ENCODE peak calls at places on chromosomes 7 and 10, in four cellular contexts. One of them, this sample, is unnamed.
A peak's percentile ranks its signal among the peaks of the same experiment; 100 is the strongest.

GRCh38 chr10:92239600-92240288 is 51.1 kb downstream of the CPEB3 start:
- DNase-seq in kidney: peak; percentile 83
- DNase-seq in WERI-Rb-1: peak; percentile 26
- DNase-seq in ovary: peak; percentile 67
- DNase-seq in this sample: no peak

GRCh38 chr7:44697136-44698045 is 51.3 kb upstream of the ZMIZ2 start:
- DNase-seq in kidney: no peak
- DNase-seq in WERI-Rb-1: no peak
- DNase-seq in ovary: no peak
- DNase-seq in this sample: no peak

GRCh38 chr7:17369686-17370426 is 71.4 kb downstream of the AHR start:
- DNase-seq in kidney: no peak
- DNase-seq in WERI-Rb-1: no peak
- DNase-seq in ovary: peak; percentile 35
- DNase-seq in this sample: no peak

GRCh38 chr10:89062861-89063260 is 72.3 kb downstream of the FAS start:
- DNase-seq in kidney: no peak
- DNase-seq in WERI-Rb-1: no peak
- DNase-seq in ovary: peak; percentile 73
- DNase-seq in this sample: no peak

GRCh38 chr7:114953724-114954123 is 31.8 kb downstream of the MDFIC start:
- DNase-seq in kidney: no peak
- DNase-seq in WERI-Rb-1: no peak
- DNase-seq in ovary: no peak
- DNase-seq in this sample: no peak

GRCh38 chr7:150992833-150993302 is 2.1 kb downstream of the NOS3 start:
- DNase-seq in kidney: peak; percentile 86
- DNase-seq in WERI-Rb-1: peak; percentile 68
- DNase-seq in ovary: peak; percentile 44
- DNase-seq in this sample: no peak

GRCh38 chr10:85612833-85613232 is 753.8 kb downstream of the GRID1 start:
- DNase-seq in kidney: no peak
- DNase-seq in WERI-Rb-1: no peak
- DNase-seq in ovary: no peak
- DNase-seq in this sample: no peak

GRCh38 chr7:131653418-131654248 is 97.2 kb upstream of the PODXL start:
- DNase-seq in kidney: no peak
- DNase-seq in WERI-Rb-1: no peak
- DNase-seq in ovary: no peak
- DNase-seq in this sample: no peak

GRCh38 chr10:930415-931325 is 835 bp downstream of the LARP4B start:
- DNase-seq in kidney: peak; percentile 84
- DNase-seq in WERI-Rb-1: peak; percentile 11
- DNase-seq in ovary: peak; percentile 56
- DNase-seq in this sample: no peak

GRCh38 chr7:19407270-19407669 is 262.0 kb upstream of the FERD3L start:
- DNase-seq in kidney: no peak
- DNase-seq in WERI-Rb-1: no peak
- DNase-seq in ovary: no peak
- DNase-seq in this sample: no peak

DNA sequence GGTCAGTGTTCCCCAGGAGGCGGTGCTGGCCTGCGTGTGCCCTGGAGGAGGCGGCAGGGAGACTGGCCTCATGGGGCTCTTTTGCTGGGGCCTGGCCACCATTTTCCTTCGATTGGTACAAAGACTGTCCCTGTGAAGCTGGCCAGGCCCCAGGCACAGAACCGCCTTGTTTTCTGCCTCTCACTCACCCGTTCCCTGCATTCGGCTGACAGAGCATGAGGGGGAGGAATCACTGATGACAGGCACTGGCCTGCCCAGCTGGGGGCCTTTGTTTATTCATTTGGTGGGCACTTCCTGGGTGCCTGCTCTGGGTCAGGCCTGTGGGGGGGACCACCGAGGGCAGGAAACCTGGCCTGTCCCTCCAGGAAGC is 139.2 kb downstream of the FAM53B start:
- DNase-seq in kidney: no peak
- DNase-seq in WERI-Rb-1: no peak
- DNase-seq in ovary: peak; percentile 16
- DNase-seq in this sample: peak; percentile 66
- H3K27ac ChIP-seq in kidney: no peak overlapping the region
- H3K27ac ChIP-seq in WERI-Rb-1: no peak overlapping the region
- H3K27ac ChIP-seq in ovary: no peak overlapping the region
- H3K27ac ChIP-seq in this sample: peak overlapping the region; percentile 97

GRCh38 chr10:34494012-34494411 is 321.1 kb downstream of the PARD3 start:
- DNase-seq in kidney: no peak
- DNase-seq in WERI-Rb-1: no peak
- DNase-seq in ovary: no peak
- DNase-seq in this sample: no peak
- H3K27ac ChIP-seq in kidney: no peak overlapping the region
- H3K27ac ChIP-seq in WERI-Rb-1: no peak overlapping the region
- H3K27ac ChIP-seq in ovary: no peak overlapping the region
- H3K27ac ChIP-seq in this sample: no peak overlapping the region

DNA sequence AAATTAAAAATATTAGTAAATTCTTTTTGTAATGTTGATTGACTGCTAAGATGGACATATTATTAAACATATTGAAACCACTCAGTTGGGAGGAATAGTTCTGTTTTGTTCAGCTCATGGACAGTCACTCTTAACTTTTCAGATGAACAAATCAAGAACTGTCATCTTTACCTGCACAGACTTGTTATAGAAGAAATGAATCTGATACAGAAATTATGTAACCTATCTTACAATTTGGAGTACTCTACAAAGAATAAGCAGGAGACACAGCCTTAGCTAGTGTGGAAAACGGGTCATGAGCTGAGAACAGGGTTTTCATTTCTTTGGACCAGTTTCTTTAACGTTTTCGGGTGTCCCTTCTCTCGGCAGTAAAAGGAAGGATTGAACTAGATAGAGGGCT is 1.2 kb upstream of the ANLN start:
- DNase-seq in kidney: no peak
- DNase-seq in WERI-Rb-1: no peak
- DNase-seq in ovary: no peak
- DNase-seq in this sample: no peak
- H3K27ac ChIP-seq in kidney: no peak overlapping the region
- H3K27ac ChIP-seq in WERI-Rb-1: no peak overlapping the region
- H3K27ac ChIP-seq in ovary: peak overlapping the region; percentile 80
- H3K27ac ChIP-seq in this sample: peak overlapping the region; percentile 38

GRCh38 chr10:77397103-77397502 is 240.5 kb downstream of the KCNMA1 start:
- DNase-seq in kidney: no peak
- DNase-seq in WERI-Rb-1: no peak
- DNase-seq in ovary: no peak
- DNase-seq in this sample: no peak

GRCh38 chr10:77398986-77399755 is 238.4 kb downstream of the KCNMA1 start:
- DNase-seq in kidney: no peak
- DNase-seq in WERI-Rb-1: no peak
- DNase-seq in ovary: no peak
- DNase-seq in this sample: no peak

GRCh38 chr10:77401681-77402080 is 235.9 kb downstream of the KCNMA1 start:
- DNase-seq in kidney: no peak
- DNase-seq in WERI-Rb-1: no peak
- DNase-seq in ovary: no peak
- DNase-seq in this sample: no peak

GRCh38 chr10:77400041-77400440 is 237.6 kb downstream of the KCNMA1 start:
- DNase-seq in kidney: no peak
- DNase-seq in WERI-Rb-1: no peak
- DNase-seq in ovary: no peak
- DNase-seq in this sample: no peak

DNA sequence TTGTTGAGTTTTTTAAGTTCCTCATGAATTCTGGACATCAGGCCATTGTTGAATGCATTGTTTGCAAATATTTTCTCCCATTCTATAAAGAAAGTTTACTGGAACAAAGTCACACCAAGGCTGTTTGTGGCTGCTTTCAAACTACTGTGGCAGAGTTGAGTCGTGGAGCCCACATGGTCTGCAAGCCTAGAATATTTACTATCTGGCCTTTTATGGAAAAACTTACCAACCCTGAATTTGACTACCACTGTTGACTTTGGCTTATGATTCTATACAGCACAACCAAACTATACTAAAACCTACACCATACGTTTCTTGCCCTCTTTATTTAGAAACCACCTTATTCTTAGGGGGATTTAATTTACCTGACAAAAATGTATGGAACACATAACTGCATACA is 239.1 kb downstream of the KCNMA1 start:
- DNase-seq in kidney: no peak
- DNase-seq in WERI-Rb-1: no peak
- DNase-seq in ovary: no peak
- DNase-seq in this sample: no peak
- H3K27ac ChIP-seq in kidney: no peak overlapping the region
- H3K27ac ChIP-seq in WERI-Rb-1: no peak overlapping the region
- H3K27ac ChIP-seq in ovary: no peak overlapping the region
- H3K27ac ChIP-seq in this sample: no peak overlapping the region